ENCODE peak calls at places on chromosomes 1 and 21, in four cellular contexts. Z is colonic mucosa, C is HCT116, O is small intestine. I is an unnamed sample. For H3K36me3, the result is how much of the 10 kb centered on the place peaks cover.

GRCh38 chr1:41317356-41317755 is 43.9 kb upstream of the FOXO6 start:
- DNase-seq in Z (no peak), O (no peak), C (no peak), I (no peak)

GRCh38 chr1:149931212-149931805 is 3.7 kb upstream of the SF3B4 start:
- DNase-seq in C (no peak), Z (no peak), O (no peak), I (no peak)

GRCh38 chr1:86499987-86500593 is 31.4 kb downstream of the CLCA1 start:
- DNase-seq in O (peak), Z (no peak), C (peak), I (no peak)

GRCh38 chr1:89060091-89060490 is 4.9 kb downstream of the GBP1 start:
- DNase-seq in Z (no peak), O (no peak), C (no peak), I (no peak)

GRCh38 chr1:184854456-184855180 is 100.0 kb upstream of the EDEM3 start:
- DNase-seq in Z (no peak), C (no peak), O (no peak), I (no peak)

GRCh38 chr1:63051356-63051755 is 267.4 kb downstream of the ATG4C start:
- DNase-seq in Z (no peak), O (no peak), C (no peak), I (no peak)

GRCh38 chr1:89843279-89844121 is 22.7 kb downstream of the LRRC8D start:
- DNase-seq in C (no peak), O (peak), Z (peak), I (peak)

GRCh38 chr1:177185209-177185608 is 14.5 kb downstream of the BRINP2 start:
- DNase-seq in Z (no peak), O (no peak), C (peak), I (peak)

GRCh38 chr1:183022202-183023145 is 746 bp upstream of the LAMC1 start:
- DNase-seq in C (peak), O (peak), Z (peak), I (peak)

GRCh38 chr21:29248124-29248523 is 50.6 kb upstream of the BACH1 start:
- DNase-seq in Z (no peak), O (no peak), C (no peak), I (no peak)

GRCh38 chr1:42940851-42941639 is 17.6 kb downstream of the SLC2A1 start:
- DNase-seq in C (peak), O (no peak), Z (no peak), I (no peak)

GRCh38 chr21:19603011-19603593 is 1199.5 kb upstream of the TMPRSS15 start:
- DNase-seq in Z (no peak), O (no peak), C (no peak), I (no peak)

GRCh38 chr1:24409535-24409934 is 4.0 kb downstream of the STPG1 start:
- DNase-seq in C (no peak), Z (no peak), O (peak), I (no peak)

GRCh38 chr1:186783193-186783592 is 45.6 kb upstream of the PLA2G4A start:
- DNase-seq in Z (no peak), C (no peak), O (no peak), I (no peak)

GRCh38 chr1:211482306-211482705 is 9.7 kb downstream of the RD3 start:
- DNase-seq in O (no peak), Z (no peak), C (no peak), I (no peak)

GRCh38 chr1:220594356-220594755 is 66.4 kb downstream of the MARK1 start:
- DNase-seq in O (no peak), C (no peak), Z (no peak), I (no peak)

GRCh38 chr1:223189903-223190724 is 47.1 kb upstream of the TLR5 start:
- DNase-seq in O (no peak), C (peak), Z (no peak), I (no peak)

GRCh38 chr21:15741510-15741909 is 11.7 kb downstream of the USP25 start:
- DNase-seq in C (no peak), O (no peak), Z (no peak), I (no peak)

GRCh38 chr1:108583757-108584156 is 23.9 kb downstream of the EEIG2 start:
- DNase-seq in Z (no peak), C (no peak), O (no peak), I (no peak)

GRCh38 chr1:186082235-186082937 is 292.7 kb downstream of the TPR start:
- DNase-seq in O (peak), Z (peak), C (peak), I (peak)

GRCh38 chr21:46099476-46099875 is 1.6 kb downstream of the COL6A2 start:
- DNase-seq in C (no peak), O (peak), Z (peak), I (peak)

GRCh38 chr1:6143392-6143791 is 36.7 kb downstream of the CHD5 start:
- DNase-seq in O (no peak), C (no peak), Z (no peak), I (no peak)

GRCh38 chr21:45293726-45294401 is 6.2 kb upstream of the POFUT2 start:
- DNase-seq in C (no peak), Z (peak), O (no peak), I (peak)

GRCh38 chr1:51241119-51241518 is 5.0 kb downstream of the RNF11 start:
- DNase-seq in O (no peak), Z (no peak), C (no peak), I (no peak)

GRCh38 chr1:70490153-70490552 is 79.1 kb downstream of the CTH start:
- DNase-seq in O (no peak), C (no peak), Z (no peak), I (no peak)

GRCh38 chr1:237556911-237557310 is 333.8 kb downstream of the ZP4 start:
- DNase-seq in C (no peak), O (no peak), Z (no peak), I (no peak)

GRCh38 chr1:8010080-8010664 is 15.9 kb downstream of the ERRFI1 start:
- DNase-seq in O (no peak), C (no peak), Z (no peak), I (no peak)

GRCh38 chr1:48200166-48200900 is 22.2 kb upstream of the SLC5A9 start:
- DNase-seq in O (no peak), Z (no peak), C (no peak), I (no peak)

GRCh38 chr1:7810395-7810794 is 26.3 kb downstream of the PER3 start:
- DNase-seq in Z (no peak), O (no peak), C (peak), I (no peak)

GRCh38 chr1:117077267-117077666 is 17.1 kb downstream of the TTF2 start:
- DNase-seq in O (no peak), Z (no peak), C (peak), I (no peak)

GRCh38 chr1:62727656-62728396 is 39.6 kb upstream of the DOCK7 start:
- DNase-seq in Z (no peak), C (no peak), O (no peak), I (no peak)

GRCh38 chr1:164668451-164668850 is 109.5 kb downstream of the PBX1 start:
- DNase-seq in Z (no peak), C (no peak), O (no peak), I (peak)

GRCh38 chr1:107789817-107790609 is 175.0 kb downstream of the VAV3 start:
- DNase-seq in C (no peak), Z (no peak), O (no peak), I (no peak)

GRCh38 chr21:45248301-45248892 is 39.3 kb downstream of the POFUT2 start:
- DNase-seq in Z (no peak), O (no peak), C (no peak), I (no peak)

GRCh38 chr1:72281637-72282270 is 585 bp downstream of the NEGR1 start:
- DNase-seq in Z (peak), C (no peak), O (no peak), I (no peak)

GRCh38 chr1:66258404-66259105 is 275.4 kb upstream of the SGIP1 start:
- DNase-seq in Z (no peak), C (no peak), O (no peak), I (no peak)

GRCh38 chr1:94324168-94324544 is 86.8 kb upstream of the ARHGAP29 start:
- DNase-seq in C (no peak), O (no peak), Z (no peak), I (no peak)

GRCh38 chr1:201312298-201312697 is 29.0 kb downstream of the PKP1 start:
- DNase-seq in O (no peak), C (no peak), Z (no peak), I (no peak)

GRCh38 chr1:53114090-53114489 is 28.3 kb downstream of the SLC1A7 start:
- DNase-seq in Z (no peak), C (no peak), O (peak), I (no peak)

DNA sequence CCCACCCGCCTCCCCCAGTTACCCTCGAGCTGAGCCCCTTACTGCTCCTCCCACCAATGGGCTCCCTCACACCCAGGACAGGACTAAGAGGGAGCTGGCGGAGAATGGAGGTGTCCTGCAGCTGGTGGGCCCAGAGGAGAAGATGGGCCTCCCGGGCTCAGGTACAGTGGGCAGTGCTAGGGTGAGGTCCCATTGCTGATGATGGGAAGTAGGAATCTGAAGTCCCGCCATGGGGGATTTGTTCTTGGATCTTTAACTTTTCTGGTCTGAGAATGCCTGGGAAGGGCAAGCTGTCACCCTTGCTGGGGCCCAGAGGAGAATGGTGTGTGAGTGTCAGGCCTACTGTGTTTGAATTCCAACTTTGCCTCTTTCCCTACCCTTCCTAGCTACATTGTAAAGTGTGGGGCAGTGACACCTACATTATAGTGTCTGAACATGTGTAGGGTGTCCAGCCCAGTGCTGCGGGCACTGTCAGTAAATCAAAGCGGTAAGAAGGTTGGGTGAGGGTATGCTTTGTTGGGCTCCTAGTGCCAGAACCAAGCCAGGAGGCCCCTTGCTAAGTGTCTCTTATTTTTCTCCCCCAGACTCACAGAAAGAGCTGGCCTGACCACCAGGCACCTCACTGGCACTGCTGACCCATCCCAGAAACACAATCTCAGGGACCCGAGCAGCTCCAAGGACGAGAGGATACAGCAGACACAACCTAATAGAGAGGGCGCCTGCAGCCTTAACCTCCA is 44.7 kb downstream of the YARS1 start:
- DNase-seq in Z (no peak), O (no peak), C (no peak), I (no peak)
- H3K36me3 ChIP-seq in Z (under half), O (under half), C (under half), I (under half)

GRCh38 chr1:243921113-243921512 is 71.1 kb upstream of the AKT3 start:
- DNase-seq in Z (no peak), O (no peak), C (no peak), I (no peak)
- H3K36me3 ChIP-seq in Z (under half), O (under half), C (under half), I (under half)

DNA sequence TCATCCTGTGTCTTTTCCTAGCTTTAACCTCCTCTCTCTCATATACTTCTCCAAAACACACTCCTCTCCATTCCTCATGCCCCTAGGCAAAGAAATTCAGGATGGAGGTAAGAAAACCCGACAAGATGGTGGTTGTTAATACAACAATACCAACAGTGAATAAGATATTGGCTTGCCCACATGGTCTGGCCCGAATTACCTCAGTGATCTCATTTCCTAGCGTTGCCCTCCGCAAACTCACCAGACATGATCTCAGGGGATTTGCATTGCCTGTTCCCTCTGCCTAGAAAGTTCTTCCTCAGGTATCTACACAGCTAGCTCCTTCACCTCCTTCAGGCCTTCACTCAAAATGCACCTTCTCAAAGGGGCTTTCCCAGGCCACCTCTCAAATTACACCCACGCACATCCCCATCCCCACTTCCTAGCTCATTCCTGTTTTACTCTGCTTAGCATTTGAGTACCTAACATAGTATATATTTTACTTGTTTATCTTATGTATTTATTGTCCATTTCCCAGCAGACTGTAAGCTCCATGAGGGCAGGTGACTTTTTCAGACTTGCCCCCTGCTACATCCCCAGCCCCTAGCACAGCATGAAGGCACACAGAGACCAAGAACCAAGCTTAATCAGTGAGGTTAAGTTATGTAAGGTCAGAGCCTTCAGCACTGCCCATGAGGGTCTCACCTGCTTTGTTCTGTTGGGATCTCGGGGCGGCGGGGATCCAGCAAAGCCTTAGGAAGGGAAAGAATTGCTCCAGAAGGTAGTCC is 10.2 kb upstream of the UBR4 start:
- DNase-seq in C (no peak), O (no peak), Z (no peak), I (no peak)
- H3K36me3 ChIP-seq in C (under half), O (under half), Z (under half), I (under half)

DNA sequence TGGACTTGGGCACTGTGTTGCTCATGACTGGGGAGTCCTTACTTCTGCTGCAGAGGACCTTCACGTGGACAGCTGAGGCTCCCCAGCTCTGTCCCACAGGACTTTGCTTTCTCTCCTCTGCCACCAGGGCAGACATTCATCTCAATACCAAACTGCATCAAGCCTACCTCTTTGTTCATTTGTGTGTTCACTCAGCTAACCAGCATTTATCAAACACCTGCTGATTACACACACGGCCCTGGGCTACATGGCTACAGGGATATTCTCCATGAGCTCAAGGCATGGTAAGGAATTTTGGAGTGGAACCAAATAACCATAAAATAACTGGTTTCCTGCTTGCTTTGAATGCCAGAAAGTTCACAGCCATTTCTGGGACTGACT is 54.6 kb downstream of the LDLRAD2 start:
- DNase-seq in Z (no peak), O (no peak), C (no peak), I (no peak)
- H3K36me3 ChIP-seq in Z (under half), O (under half), C (under half), I (under half)

DNA sequence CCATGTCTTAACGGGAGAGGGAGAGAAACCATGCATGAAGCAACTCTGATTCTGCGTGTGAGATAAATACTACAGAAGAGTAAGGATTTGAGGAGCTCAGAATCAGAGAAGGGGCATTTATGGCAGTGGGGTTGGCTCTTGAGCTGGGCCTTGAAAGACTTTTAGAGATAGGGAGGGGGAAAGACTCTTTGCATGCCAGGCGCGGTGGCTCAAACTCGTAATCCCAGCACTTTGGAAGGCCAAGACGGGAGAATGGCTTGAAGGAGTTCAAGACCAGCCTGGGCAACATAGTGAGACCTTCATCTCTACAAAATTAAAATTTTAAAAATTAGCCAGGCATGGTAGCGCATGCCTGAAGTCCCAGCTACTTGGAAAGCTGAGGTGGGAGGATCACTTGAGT is 672 bp downstream of the ARMH1 start:
- DNase-seq in O (no peak), C (no peak), Z (no peak), I (no peak)
- H3K36me3 ChIP-seq in O (under half), C (under half), Z (under half), I (under half)

GRCh38 chr1:168009322-168009721 is 72.5 kb upstream of the MPC2 start:
- DNase-seq in C (no peak), Z (no peak), O (peak), I (no peak)

GRCh38 chr1:168004531-168004930 is 67.7 kb upstream of the MPC2 start:
- DNase-seq in O (no peak), C (no peak), Z (no peak), I (no peak)

GRCh38 chr1:168007691-168008090 is 70.8 kb upstream of the MPC2 start:
- DNase-seq in C (no peak), O (no peak), Z (no peak), I (no peak)

GRCh38 chr1:168008595-168008994 is 71.7 kb upstream of the MPC2 start:
- DNase-seq in C (no peak), Z (no peak), O (peak), I (no peak)

GRCh38 chr1:168005544-168005943 is 68.7 kb upstream of the MPC2 start:
- DNase-seq in C (no peak), O (no peak), Z (no peak), I (no peak)
- H3K36me3 ChIP-seq in C (under half), O (under half), Z (under half), I (under half)

GRCh38 chr1:35280006-35280405 is 11.5 kb downstream of the ZMYM4 start:
- DNase-seq in Z (no peak), C (no peak), O (no peak), I (no peak)

GRCh38 chr1:35281565-35281964 is 13.1 kb downstream of the ZMYM4 start:
- DNase-seq in C (no peak), O (no peak), Z (no peak), I (no peak)

GRCh38 chr1:35279555-35279904 is 11.0 kb downstream of the ZMYM4 start:
- DNase-seq in C (no peak), Z (no peak), O (no peak), I (no peak)

GRCh38 chr1:35284852-35285251 is 16.3 kb downstream of the ZMYM4 start:
- DNase-seq in O (no peak), Z (no peak), C (no peak), I (no peak)

DNA sequence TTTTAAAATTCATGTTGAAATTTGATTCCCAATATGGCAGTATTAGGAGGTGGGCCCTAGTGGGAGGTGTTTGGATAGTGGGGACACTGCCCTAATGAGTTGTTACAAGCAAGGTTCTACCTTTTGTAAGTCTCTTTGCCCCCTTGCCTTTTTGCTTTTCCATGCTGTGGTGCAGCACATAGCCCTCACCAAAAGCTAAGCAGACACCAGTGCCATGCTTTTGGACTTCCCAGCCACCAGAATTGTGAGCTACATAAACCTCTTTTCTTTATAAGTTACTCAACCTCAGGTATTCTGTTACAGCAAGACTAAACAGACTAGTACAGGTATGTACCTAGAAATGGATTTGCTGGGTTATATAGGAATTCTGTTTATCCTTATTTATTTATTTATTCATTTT is 13.7 kb downstream of the ZMYM4 start:
- DNase-seq in O (no peak), C (no peak), Z (no peak), I (no peak)
- H3K36me3 ChIP-seq in O (under half), C (under half), Z (under half), I (under half)

DNA sequence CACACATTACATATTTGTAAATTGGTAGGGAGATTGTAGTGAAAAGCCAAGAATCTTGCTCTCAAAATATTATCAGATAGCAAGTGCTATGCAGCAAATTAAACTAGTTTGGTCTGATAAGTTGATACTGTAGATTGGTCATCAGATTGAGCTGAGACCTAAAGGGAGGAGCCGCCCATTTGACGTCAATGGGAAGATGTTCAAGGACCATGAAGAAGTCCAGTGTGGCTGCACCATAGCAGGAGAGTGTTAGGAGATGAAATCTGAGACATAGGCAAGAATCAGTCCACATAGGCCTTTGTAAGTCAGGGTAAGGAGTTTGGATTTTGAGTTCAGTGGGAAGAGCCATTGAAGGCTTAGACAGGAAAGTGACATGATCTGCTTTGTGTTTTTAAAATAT is 16.3 kb downstream of the ZMPSTE24 start:
- DNase-seq in O (no peak), Z (no peak), C (no peak), I (no peak)
- H3K36me3 ChIP-seq in O (under half), Z (under half), C (under half), I (under half)

DNA sequence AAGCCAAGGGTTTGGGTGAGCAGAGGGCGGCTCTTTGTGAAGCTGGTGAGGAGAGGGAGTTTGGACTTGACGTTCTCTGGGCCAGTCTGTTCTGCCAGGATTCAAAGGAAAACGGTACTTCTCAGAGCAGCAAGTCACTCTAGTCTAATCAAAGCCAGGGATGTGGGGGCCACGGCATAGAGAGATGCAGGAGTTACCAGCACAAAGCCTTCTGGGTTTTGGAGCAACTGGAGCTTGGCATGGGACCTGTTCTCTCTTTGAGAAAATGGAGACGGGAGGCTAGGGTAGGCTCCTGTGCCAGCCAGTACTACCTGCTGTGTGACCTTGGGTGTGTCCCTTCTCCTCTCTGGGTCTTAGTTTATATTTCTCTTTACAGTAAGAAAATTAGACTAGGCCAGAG is 2.1 kb downstream of the TXLNA start:
- DNase-seq in Z (no peak), C (no peak), O (no peak), I (no peak)
- H3K36me3 ChIP-seq in Z (under half), C (under half), O (under half), I (under half)

I was measured in body of pancreas.